ENCODE peak calls at places on chromosomes 7 and 10, in six cellular contexts. J is HepG2, I is H1, M is GM12878, O is SK-N-SH, V is K562. Q is an unnamed sample.

GRCh38 chr7:98556288-98556687 is 60.8 kb upstream of the NPTX2 start:
- DNase-seq in J (no peak), I (no peak), M (no peak), O (peak; percentile 72), V (no peak), Q (no peak)

GRCh38 chr7:82335927-82336326 is 107.7 kb downstream of the CACNA2D1 start:
- DNase-seq in J (no peak), I (no peak), M (no peak), O (peak; percentile 77), V (no peak), Q (no peak)

GRCh38 chr10:3292601-3293000 is 120.0 kb upstream of the PITRM1 start:
- DNase-seq in J (no peak), I (no peak), M (no peak), O (no peak), V (no peak), Q (no peak)

GRCh38 chr7:48424731-48425130 is 253.5 kb downstream of the ABCA13 start:
- DNase-seq in J (peak; percentile 23), I (no peak), M (no peak), O (peak; percentile 14), V (no peak), Q (no peak)

GRCh38 chr10:70503776-70504175 is 25.2 kb downstream of the PALD1 start:
- DNase-seq in J (no peak), I (no peak), M (no peak), O (no peak), V (no peak), Q (no peak)

GRCh38 chr10:109306698-109307097 is 616.6 kb downstream of the XPNPEP1 start:
- DNase-seq in J (no peak), I (no peak), M (no peak), O (no peak), V (no peak), Q (no peak)

GRCh38 chr7:44973610-44974401 is 5.0 kb downstream of the MYO1G start:
- DNase-seq in J (peak; percentile 34), I (no peak), M (no peak), O (peak; percentile 75), V (peak; percentile 76), Q (peak; percentile 61)

GRCh38 chr10:127148066-127148932 is 48.1 kb downstream of the INSYN2A start:
- DNase-seq in J (no peak), I (no peak), M (no peak), O (no peak), V (no peak), Q (no peak)

GRCh38 chr7:121510302-121510701 is 114.2 kb upstream of the FAM3C start:
- DNase-seq in J (no peak), I (no peak), M (no peak), O (no peak), V (peak; percentile 34), Q (no peak)

GRCh38 chr10:91590142-91590903 is 42.5 kb downstream of the PPP1R3C start:
- DNase-seq in J (no peak), I (no peak), M (no peak), O (no peak), V (no peak), Q (no peak)

GRCh38 chr10:12937527-12937926 is 64.0 kb downstream of the CCDC3 start:
- DNase-seq in J (no peak), I (no peak), M (no peak), O (no peak), V (no peak), Q (no peak)

GRCh38 chr7:3968234-3968633 is 667.2 kb downstream of the SDK1 start:
- DNase-seq in J (no peak), I (no peak), M (no peak), O (no peak), V (no peak), Q (no peak)

GRCh38 chr10:132572545-132572937 is 35.0 kb downstream of the INPP5A start:
- DNase-seq in J (no peak), I (no peak), M (no peak), O (no peak), V (no peak), Q (peak; percentile 45)

GRCh38 chr7:47119408-47119807 is 462.5 kb downstream of the TNS3 start:
- DNase-seq in J (no peak), I (no peak), M (no peak), O (no peak), V (no peak), Q (no peak)

GRCh38 chr10:103590060-103590459 is 96.6 kb downstream of the NEURL1 start:
- DNase-seq in J (no peak), I (no peak), M (no peak), O (peak; percentile 22), V (no peak), Q (no peak)

DNA sequence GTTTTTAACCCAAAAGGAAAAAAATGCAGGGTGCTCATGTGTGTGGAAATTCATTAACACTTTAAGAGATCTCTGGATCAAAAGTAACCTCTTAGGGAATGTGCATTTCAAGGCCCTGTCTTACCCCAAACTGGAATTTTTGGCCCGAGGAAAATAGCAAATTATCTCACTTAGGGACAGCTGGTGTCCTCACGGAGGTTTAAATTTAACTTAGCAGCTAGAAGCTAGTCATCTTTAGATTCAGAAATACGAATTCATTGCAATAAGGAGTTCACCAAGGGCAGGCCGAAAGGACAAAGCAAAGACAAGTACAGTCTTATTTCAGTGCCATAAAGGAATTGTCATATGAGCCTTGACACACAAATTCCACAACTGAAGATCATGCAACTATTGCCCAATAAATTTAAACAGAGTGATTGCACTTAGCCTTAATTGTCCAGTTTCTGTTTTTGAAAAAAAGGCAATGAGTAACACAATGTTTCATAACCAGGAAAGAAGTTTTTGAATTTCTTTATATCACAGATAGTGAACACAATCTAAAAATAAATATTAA is 22.4 kb upstream of the SEMA3C start:
- DNase-seq in J (no peak), I (no peak), M (no peak), O (no peak), V (no peak), Q (no peak)
- TF ChIP-seq GABPA in J (no peak), I (no peak), M (no peak), O (no peak), V (no peak), Q (no peak)

DNA sequence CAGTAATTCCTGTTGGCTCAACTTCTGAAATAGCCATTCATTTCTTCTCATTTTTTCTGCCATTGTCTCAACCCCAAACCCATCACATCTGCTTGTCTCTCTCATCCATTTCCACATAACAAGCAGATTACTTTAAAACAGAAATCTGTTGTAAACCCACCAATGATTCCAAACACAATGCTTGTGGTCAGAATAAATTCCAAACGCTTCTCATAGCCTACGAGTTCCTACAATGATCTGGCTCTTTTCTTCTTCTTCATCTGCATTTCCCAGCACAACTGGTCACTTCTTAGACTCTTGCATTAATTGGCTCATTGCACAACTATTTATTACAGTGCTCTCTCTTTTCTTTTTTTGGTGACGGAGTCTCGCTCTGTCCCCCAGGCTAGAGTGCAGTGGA is 364.1 kb downstream of the GATA3 start:
- DNase-seq in J (no peak), I (no peak), M (no peak), O (no peak), V (no peak), Q (no peak)
- TF ChIP-seq GABPA in J (no peak), I (no peak), M (no peak), O (no peak), V (no peak), Q (no peak)

GRCh38 chr7:130208511-130208910 is 851 bp downstream of the SSMEM1 start:
- DNase-seq in J (no peak), I (no peak), M (no peak), O (no peak), V (no peak), Q (no peak)

GRCh38 chr7:130205084-130205947 is at the start of gene TMEM209:
- DNase-seq in J (peak; percentile 96), I (peak; percentile 93), M (peak; percentile 84), O (peak; percentile 98), V (peak; percentile 99), Q (peak; percentile 96)

GRCh38 chr7:130207033-130207432 is 627 bp upstream of the SSMEM1 start:
- DNase-seq in J (no peak), I (no peak), M (no peak), O (no peak), V (no peak), Q (no peak)

GRCh38 chr7:130210181-130210935 is 2.7 kb downstream of the SSMEM1 start:
- DNase-seq in J (peak; percentile 13), I (no peak), M (no peak), O (no peak), V (no peak), Q (no peak)

GRCh38 chr7:130207642-130208041 is at the start of gene SSMEM1:
- DNase-seq in J (no peak), I (no peak), M (no peak), O (no peak), V (peak; percentile 65), Q (no peak)
- TF ChIP-seq GABPA in J (no peak), I (no peak), M (no peak), O (no peak), V (no peak), Q (no peak)

DNA sequence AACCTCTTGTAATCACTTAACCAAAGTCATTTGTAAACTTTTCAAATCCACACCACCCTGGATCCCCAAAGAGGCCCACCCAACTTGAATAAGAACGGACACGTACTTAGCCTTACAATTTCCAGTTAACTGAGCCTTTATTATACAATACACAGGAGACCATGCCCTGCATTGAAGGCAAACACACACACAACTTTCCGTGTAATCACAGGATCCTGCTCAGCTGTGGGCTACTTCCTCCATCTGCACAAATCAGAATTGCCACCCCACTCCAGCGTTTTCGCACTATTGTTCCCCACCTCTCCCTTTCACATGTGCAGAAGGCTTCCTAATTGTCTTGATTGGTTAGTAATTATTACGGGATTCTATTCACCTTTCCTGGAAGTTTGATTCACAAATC is 12.1 kb upstream of the PODXL start:
- DNase-seq in J (no peak), I (no peak), M (no peak), O (no peak), V (no peak), Q (no peak)
- TF ChIP-seq GABPA in J (no peak), I (no peak), M (no peak), O (no peak), V (no peak), Q (no peak)

GRCh38 chr7:105978035-105978434 is 15.0 kb downstream of the CDHR3 start:
- DNase-seq in J (no peak), I (no peak), M (no peak), O (no peak), V (no peak), Q (no peak)
- TF ChIP-seq GABPA in J (no peak), I (no peak), M (no peak), O (no peak), V (no peak), Q (no peak)

DNA sequence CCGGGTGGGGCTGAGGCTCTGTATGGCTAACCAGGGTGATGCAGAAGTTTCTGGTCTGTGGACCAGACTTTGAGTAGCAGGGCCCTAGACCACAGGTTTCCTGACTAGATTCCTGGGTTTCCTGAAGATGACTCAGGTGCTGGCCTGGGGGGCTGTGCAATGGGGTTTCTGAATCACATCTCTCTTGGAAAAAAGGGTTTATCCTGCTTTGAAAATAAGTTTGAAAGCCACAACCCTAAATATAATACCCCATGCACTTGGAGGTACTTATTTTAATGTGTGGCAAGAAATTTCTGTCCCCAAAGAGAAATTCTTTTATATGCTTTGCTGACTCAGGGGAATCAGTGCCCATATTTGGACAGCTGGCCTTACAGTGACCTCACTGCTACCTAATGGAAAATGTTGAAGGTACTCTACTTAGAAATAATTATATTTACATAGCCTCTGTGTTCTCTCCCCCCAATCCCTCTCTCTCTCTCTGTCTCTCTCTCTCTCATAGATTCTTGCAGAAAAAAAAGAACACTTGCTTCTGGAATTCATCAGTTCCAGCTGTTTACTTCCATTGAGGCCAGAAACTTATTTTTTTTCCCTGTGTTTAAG is 184.4 kb upstream of the LYZL2 start:
- DNase-seq in J (no peak), I (no peak), M (no peak), O (no peak), V (no peak), Q (no peak)
- TF ChIP-seq GABPA in J (no peak), I (no peak), M (no peak), O (no peak), V (no peak), Q (no peak)